ENCODE peak calls at places on chromosomes 6 and 20, in nine cellular contexts. I is stimulated activated CD8-positive, alpha-beta memory T cell treated with anti-CD3 and anti-CD28 coated beads, Interleukin-4, amount 100 ng/mL, for 48 hours; Z is activated CD8-positive, alpha-beta memory T cell treated with anti-CD3 and anti-CD28 coated beads, Interleukin-2, amount 50 U/mL, for 48 hours; F is T follicular helper cell; L is dermis microvascular lymphatic vessel endothelial cell; C is A172; T is ELR; Q is AG09319; G is NCI-H345. N is an unnamed sample.

GRCh38 chr6:79421001-79421411 is 116.2 kb downstream of the LCA5 start:
- DNase-seq in G (no peak), I (no peak), L (no peak), Q (no peak), F (no peak), Z (no peak), C (no peak), T (peak; percentile 3), N (no peak)

GRCh38 chr6:52517502-52518278 is 59.2 kb downstream of the TRAM2 start:
- DNase-seq in Q (peak; percentile 81), T (peak; percentile 99), G (no peak), F (no peak), C (peak; percentile 94), Z (peak; percentile 66), L (peak; percentile 86), I (peak; percentile 59), N (peak; percentile 91)

GRCh38 chr6:10401632-10402223 is 13.1 kb downstream of the TFAP2A start:
- DNase-seq in G (no peak), I (no peak), T (no peak), F (no peak), L (no peak), Z (no peak), Q (no peak), C (no peak), N (no peak)

GRCh38 chr6:56902551-56903464 is 52.1 kb upstream of the BEND6 start:
- DNase-seq in Z (no peak), I (no peak), T (peak; percentile 72), Q (peak; percentile 56), C (peak; percentile 41), L (peak; percentile 7), G (peak; percentile 28), F (no peak), N (no peak)

GRCh38 chr20:51946581-51946980 is 144.3 kb upstream of the SALL4 start:
- DNase-seq in Q (no peak), T (no peak), L (no peak), C (no peak), Z (no peak), I (no peak), G (no peak), F (no peak), N (no peak)

GRCh38 chr20:37314099-37314498 is 24.6 kb downstream of the MANBAL start:
- DNase-seq in T (no peak), Q (no peak), F (no peak), G (no peak), Z (no peak), L (no peak), I (no peak), C (no peak), N (no peak)

GRCh38 chr6:401239-401993 is 9.9 kb downstream of the IRF4 start:
- DNase-seq in C (no peak), F (no peak), L (no peak), Z (peak; percentile 60), I (peak; percentile 35), Q (no peak), T (no peak), G (no peak), N (no peak)

GRCh38 chr6:109076421-109076820 is 18.2 kb downstream of the SESN1 start:
- DNase-seq in C (no peak), L (peak; percentile 15), T (no peak), I (no peak), Q (no peak), Z (no peak), F (no peak), G (no peak), N (no peak)

GRCh38 chr20:23228912-23229311 is 121.7 kb upstream of the NXT1 start:
- DNase-seq in T (no peak), I (no peak), Q (peak; percentile 55), F (no peak), C (no peak), L (no peak), Z (no peak), G (no peak), N (peak; percentile 82)

GRCh38 chr6:90436403-90436802 is 139.8 kb upstream of the BACH2 start:
- DNase-seq in T (no peak), G (no peak), L (no peak), Q (no peak), F (no peak), Z (no peak), C (no peak), I (no peak), N (no peak)

GRCh38 chr20:48826883-48827771 is 672 bp downstream of the PREX1 start:
- DNase-seq in Z (peak; percentile 76), L (no peak), I (peak; percentile 59), G (no peak), Q (no peak), T (peak; percentile 73), C (no peak), F (no peak), N (no peak)

GRCh38 chr20:36167826-36168634 is 13.5 kb downstream of the EPB41L1 start:
- DNase-seq in F (no peak), Q (no peak), G (no peak), C (peak; percentile 91), Z (no peak), L (no peak), T (peak; percentile 88), I (no peak), N (no peak)

GRCh38 chr6:90109141-90109540 is 187.5 kb downstream of the BACH2 start:
- DNase-seq in L (no peak), F (no peak), T (no peak), G (no peak), I (peak; percentile 56), C (no peak), Q (no peak), Z (no peak), N (no peak)

GRCh38 chr6:158033751-158034702 is 52.4 kb downstream of the SYNJ2 start:
- DNase-seq in Z (no peak), T (no peak), Q (no peak), G (no peak), I (no peak), F (no peak), L (no peak), C (no peak), N (no peak)

GRCh38 chr20:51059862-51060261 is 37.0 kb upstream of the KCNG1 start:
- DNase-seq in F (no peak), C (no peak), I (no peak), T (peak; percentile 43), Z (no peak), G (no peak), Q (no peak), L (no peak), N (no peak)

GRCh38 chr20:13223731-13224130 is 2.7 kb downstream of the ISM1 start:
- DNase-seq in L (no peak), Z (no peak), T (no peak), C (no peak), Q (no peak), I (no peak), F (no peak), G (no peak), N (no peak)

GRCh38 chr20:19631410-19631809 is 126.6 kb upstream of the RIN2 start:
- DNase-seq in G (no peak), Q (no peak), I (no peak), Z (no peak), C (no peak), L (no peak), F (no peak), T (no peak), N (no peak)

GRCh38 chr6:149563928-149564325 is 2.2 kb upstream of the GINM1 start:
- DNase-seq in Z (no peak), I (no peak), T (no peak), Q (no peak), C (no peak), L (no peak), G (no peak), F (no peak), N (no peak)

GRCh38 chr6:139080255-139080920 is 51.8 kb downstream of the ABRACL start:
- DNase-seq in Q (no peak), G (no peak), L (no peak), I (no peak), T (peak; percentile 20), Z (no peak), C (peak; percentile 72), F (no peak), N (no peak)

GRCh38 chr20:20492521-20493334 is 124.8 kb downstream of the INSM1 start:
- DNase-seq in G (no peak), I (no peak), Z (no peak), T (no peak), Q (no peak), C (no peak), F (no peak), L (peak; percentile 20), N (no peak)

GRCh38 chr6:30511147-30511546 is 21.8 kb downstream of the HLA-E start:
- DNase-seq in G (no peak), Z (no peak), I (no peak), F (no peak), L (no peak), C (no peak), Q (no peak), T (no peak), N (no peak)

GRCh38 chr6:9482030-9482731 is 932.7 kb downstream of the TFAP2A start:
- DNase-seq in Z (no peak), Q (peak; percentile 75), C (peak; percentile 96), T (peak; percentile 98), F (no peak), G (no peak), L (no peak), I (no peak), N (peak; percentile 62)

GRCh38 chr6:90406957-90407356 is 110.3 kb upstream of the BACH2 start:
- DNase-seq in Z (no peak), I (no peak), L (no peak), Q (no peak), C (no peak), F (no peak), T (peak; percentile 48), G (no peak), N (no peak)

GRCh38 chr6:32081168-32081624 is 27.9 kb downstream of the TNXB start:
- DNase-seq in L (no peak), F (no peak), Z (no peak), I (no peak), Q (peak; percentile 65), C (peak; percentile 92), G (no peak), T (peak; percentile 95), N (peak; percentile 40)

GRCh38 chr6:3796396-3796795 is 44.9 kb upstream of the PXDC1 start:
- DNase-seq in T (no peak), G (peak; percentile 60), I (no peak), Q (no peak), Z (no peak), C (no peak), L (peak; percentile 100), F (no peak), N (no peak)

GRCh38 chr20:32077192-32077591 is 25.1 kb downstream of the HCK start:
- DNase-seq in I (no peak), F (no peak), Z (no peak), T (no peak), Q (no peak), G (no peak), C (no peak), L (no peak), N (no peak)

GRCh38 chr6:33082702-33083101 is 6.9 kb downstream of the HLA-DPB1 start:
- DNase-seq in I (no peak), G (no peak), Z (no peak), Q (no peak), C (no peak), L (peak; percentile 14), F (no peak), T (peak; percentile 36), N (no peak)

GRCh38 chr6:107991061-107991460 is 33.1 kb upstream of the SEC63 start:
- DNase-seq in T (no peak), L (no peak), G (no peak), C (no peak), Z (no peak), Q (no peak), I (no peak), F (no peak), N (no peak)

GRCh38 chr6:119523546-119523945 is 174.0 kb upstream of the MAN1A1 start:
- DNase-seq in T (no peak), I (no peak), L (no peak), Q (no peak), F (no peak), Z (no peak), C (no peak), G (no peak), N (no peak)

GRCh38 chr6:88135578-88136114 is 30.5 kb downstream of the CNR1 start:
- DNase-seq in C (no peak), Z (no peak), T (no peak), I (no peak), F (no peak), Q (no peak), G (no peak), L (no peak), N (no peak)

GRCh38 chr20:38338849-38339520 is 7.3 kb upstream of the LBP start:
- DNase-seq in F (no peak), G (peak; percentile 12), Z (no peak), T (peak; percentile 49), C (no peak), I (no peak), Q (no peak), L (peak; percentile 15), N (no peak)

N was measured in smooth muscle cell of the brain vasculature.